ENCODE peak calls at places on chromosomes 4 and X, in eight cellular contexts. N is activated naive CD4-positive, alpha-beta T cell treated with anti-CD3 and anti-CD28 coated beads, Interleukin-2, amount 50 U/mL, for 72 hours; F is activated CD4-positive, alpha-beta T cell treated with anti-CD3 and anti-CD28 coated beads, Interleukin-2, amount 10 ng/mL, durations not matched to agents 7 days and 5 days; A is A172; J is H9; R is Panc1; I is HFF-Myc; T is NCI-H146. W is an unnamed sample.
A peak's percentile ranks its signal among the peaks of the same experiment; 100 is the strongest.

GRCh38 chr4:153409924-153410501 is 56.1 kb upstream of the TMEM131L start:
- DNase-seq in R (no peak), T (no peak), I (no peak), J (no peak), F (no peak), N (no peak), A (no peak), W (no peak)

GRCh38 chr4:114281561-114281960 is 302.1 kb upstream of the ARSJ start:
- DNase-seq in N (no peak), R (no peak), I (peak; percentile 10), F (no peak), J (no peak), A (peak; percentile 43), T (no peak), W (no peak)

GRCh38 chr4:165464813-165465381 is 86.1 kb downstream of the CPE start:
- DNase-seq in R (no peak), T (peak; percentile 35), J (no peak), N (no peak), A (peak; percentile 9), I (peak; percentile 20), F (peak; percentile 23), W (peak; percentile 48)

GRCh38 chr4:11843927-11844326 is 415.2 kb upstream of the HS3ST1 start:
- DNase-seq in R (no peak), J (no peak), F (no peak), I (no peak), T (no peak), A (no peak), N (no peak), W (no peak)

GRCh38 chrX:1686642-1687041 is 71.8 kb downstream of the ASMT start:
- DNase-seq in T (no peak), A (peak; percentile 96), I (no peak), F (no peak), R (no peak), J (no peak), N (no peak), W (no peak)

GRCh38 chr4:7944568-7945220 is 5.0 kb upstream of the AFAP1 start:
- DNase-seq in I (no peak), N (no peak), A (no peak), R (no peak), F (no peak), T (no peak), J (no peak), W (no peak)

GRCh38 chr4:174672276-174672675 is 150.0 kb upstream of the HPGD start:
- DNase-seq in F (no peak), T (no peak), J (no peak), A (no peak), I (no peak), N (no peak), R (no peak), W (no peak)

GRCh38 chr4:115537387-115537786 is 424.0 kb upstream of the NDST4 start:
- DNase-seq in A (peak; percentile 10), J (no peak), N (no peak), F (no peak), T (peak; percentile 1), R (no peak), I (no peak), W (no peak)

GRCh38 chrX:11053351-11053750 is 57.8 kb upstream of the HCCS start:
- DNase-seq in N (no peak), I (no peak), F (no peak), A (no peak), R (no peak), J (no peak), T (no peak), W (no peak)

GRCh38 chr4:109801895-109802319 is at the start of gene CFI:
- DNase-seq in I (peak; percentile 36), F (no peak), R (no peak), N (no peak), A (peak; percentile 36), J (no peak), T (no peak), W (no peak)

GRCh38 chr4:145099653-145100052 is 1.5 kb downstream of the ABCE1 start:
- DNase-seq in R (no peak), I (no peak), N (no peak), F (no peak), J (no peak), A (peak; percentile 1), T (no peak), W (no peak)

GRCh38 chr4:2713337-2713736 is 42.8 kb downstream of the TNIP2 start:
- DNase-seq in A (no peak), N (no peak), J (no peak), T (no peak), F (no peak), I (no peak), R (no peak), W (no peak)

GRCh38 chr4:106038012-106038411 is 142.7 kb downstream of the NPNT start:
- DNase-seq in I (no peak), A (no peak), F (no peak), R (no peak), N (no peak), J (no peak), T (no peak), W (no peak)

GRCh38 chr4:76305971-76306881 is at the start of gene STBD1:
- DNase-seq in I (no peak), R (no peak), A (peak; percentile 34), T (peak; percentile 87), F (peak; percentile 13), J (peak; percentile 88), N (peak; percentile 32), W (peak; percentile 2)

GRCh38 chr4:87416965-87417364 is 5.4 kb upstream of the NUDT9 start:
- DNase-seq in R (no peak), N (no peak), F (no peak), A (no peak), J (no peak), I (no peak), T (no peak), W (no peak)

GRCh38 chrX:13131511-13132137 is 87.2 kb upstream of the FAM9C start:
- DNase-seq in I (no peak), F (peak; percentile 46), N (no peak), R (no peak), A (no peak), T (no peak), J (peak; percentile 36), W (no peak)

GRCh38 chr4:84547211-84547610 is 35.7 kb upstream of the CDS1 start:
- DNase-seq in F (no peak), A (no peak), I (no peak), N (no peak), R (no peak), T (no peak), J (no peak), W (no peak)

GRCh38 chr4:169757575-169758184 is at the start of gene HPF1:
- DNase-seq in R (peak; percentile 48), I (peak; percentile 59), F (peak; percentile 94), N (peak; percentile 94), T (peak; percentile 90), J (peak; percentile 97), A (peak; percentile 73), W (peak; percentile 95)

GRCh38 chr4:123350191-123350544 is 46.4 kb upstream of the SPRY1 start:
- DNase-seq in J (peak; percentile 78), A (no peak), R (no peak), N (no peak), T (peak; percentile 84), F (no peak), I (no peak), W (no peak)

GRCh38 chr4:28443786-28444412 is 1583.3 kb downstream of the STIM2 start:
- DNase-seq in J (peak; percentile 65), T (no peak), R (no peak), A (peak; percentile 11), I (peak; percentile 3), F (no peak), N (no peak), W (no peak)

GRCh38 chr4:57064811-57065711 is 45.1 kb downstream of the IGFBP7 start:
- DNase-seq in R (no peak), T (no peak), J (no peak), F (no peak), A (peak; percentile 81), I (peak; percentile 71), N (no peak), W (no peak)

GRCh38 chrX:129594781-129595180 is 54.7 kb downstream of the OCRL start:
- DNase-seq in R (no peak), T (no peak), N (no peak), J (no peak), A (no peak), I (no peak), F (no peak), W (no peak)